ENCODE peak calls at places on chromosome 16, in seven cellular contexts. Y, A, U, P, H, F and L are unnamed samples.

GRCh38 chr16:29806641-29807425 is 504 bp downstream of the MAZ start:
- DNase-seq in Y (peak), A (no peak), U (peak), P (no peak), H (no peak), F (peak), L (peak)

GRCh38 chr16:46871587-46871986 is 12.6 kb upstream of the GPT2 start:
- DNase-seq in Y (no peak), A (no peak), U (no peak), P (no peak), H (no peak), F (no peak), L (no peak)

GRCh38 chr16:4982056-4982867 is 24.1 kb downstream of the SEC14L5 start:
- DNase-seq in Y (no peak), A (no peak), U (no peak), P (no peak), H (no peak), F (no peak), L (no peak)

GRCh38 chr16:31436221-31437045 is 6.2 kb downstream of the ZNF843 start:
- DNase-seq in Y (no peak), A (no peak), U (no peak), P (no peak), H (no peak), F (no peak), L (no peak)

GRCh38 chr16:83689385-83689831 is 118.4 kb upstream of the HSBP1 start:
- DNase-seq in Y (no peak), A (no peak), U (no peak), P (no peak), H (peak), F (no peak), L (no peak)

GRCh38 chr16:81315271-81316175 is 761 bp downstream of the GAN start:
- DNase-seq in Y (peak), A (no peak), U (peak), P (no peak), H (no peak), F (peak), L (peak)

GRCh38 chr16:85309656-85310587 is 197.7 kb upstream of the CIBAR2 start:
- DNase-seq in Y (peak), A (no peak), U (peak), P (no peak), H (no peak), F (peak), L (no peak)

GRCh38 chr16:70304892-70305448 is 6.0 kb downstream of the DDX19B start:
- DNase-seq in Y (no peak), A (no peak), U (no peak), P (no peak), H (no peak), F (no peak), L (no peak)

DNA sequence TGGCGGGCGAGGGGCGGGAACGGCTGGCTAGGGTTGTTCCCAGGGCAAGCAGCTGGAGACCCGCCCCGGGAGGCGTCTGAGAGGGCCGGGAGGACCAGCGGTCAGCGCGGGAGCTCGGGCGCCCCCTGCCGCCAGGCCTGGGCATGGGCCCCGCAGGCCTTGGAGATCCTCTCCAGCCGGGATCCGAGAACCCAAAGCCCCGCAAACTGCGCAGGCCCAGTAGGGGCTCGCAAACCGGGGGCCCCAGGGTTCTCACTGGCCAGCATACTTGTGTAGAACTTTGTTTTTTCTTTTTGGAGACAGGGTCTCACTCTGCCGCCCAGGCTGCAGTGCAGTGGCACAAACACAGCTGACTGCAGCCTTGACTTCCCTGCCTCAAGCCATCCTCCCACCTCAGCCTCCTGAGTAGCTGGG is 20.8 kb upstream of the ZNF423 start:
- DNase-seq in Y (peak), A (peak), U (peak), P (no peak), H (no peak), F (no peak), L (peak)
- TF ChIP-seq JUND in Y (no peak), A (no peak), U (no peak), P (no peak), H (no peak), F (no peak), L (no peak)

GRCh38 chr16:89431158-89431584 is 59.2 kb downstream of the ANKRD11 start:
- DNase-seq in Y (no peak), A (no peak), U (no peak), P (no peak), H (no peak), F (no peak), L (peak)
- TF ChIP-seq JUND in Y (no peak), A (no peak), U (no peak), P (no peak), H (no peak), F (no peak), L (no peak)

GRCh38 chr16:71467810-71468209 is 5.8 kb upstream of the ZNF23 start:
- DNase-seq in Y (peak), A (no peak), U (no peak), P (no peak), H (no peak), F (peak), L (peak)
- TF ChIP-seq JUND in Y (no peak), A (no peak), U (no peak), P (no peak), H (no peak), F (no peak), L (no peak)

DNA sequence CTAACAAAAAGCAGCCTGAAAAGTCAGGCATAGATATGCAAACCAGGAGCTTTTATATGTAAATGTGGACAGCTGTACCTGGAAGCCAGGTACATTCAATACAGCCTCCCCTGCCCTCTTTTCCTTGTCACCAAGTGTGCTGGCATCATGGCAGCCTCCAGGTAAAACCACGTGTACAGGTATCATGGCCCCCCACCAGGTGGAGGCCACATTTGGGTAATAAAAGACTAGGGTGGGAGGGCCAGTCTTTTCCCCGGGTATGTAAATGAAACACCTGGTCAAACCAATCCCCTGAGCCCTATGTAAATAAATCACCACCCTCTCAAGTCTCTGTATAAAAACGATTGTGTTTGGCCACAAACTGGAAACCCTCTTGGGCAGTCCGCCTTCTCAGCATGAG is 226.4 kb upstream of the GOT2 start:
- DNase-seq in Y (no peak), A (no peak), U (no peak), P (no peak), H (no peak), F (no peak), L (no peak)
- TF ChIP-seq JUND in Y (no peak), A (no peak), U (no peak), P (no peak), H (no peak), F (no peak), L (no peak)

GRCh38 chr16:3465911-3466584 is 22.6 kb downstream of the NAA60 start:
- DNase-seq in Y (no peak), A (no peak), U (no peak), P (no peak), H (no peak), F (no peak), L (no peak)
- TF ChIP-seq JUND in Y (no peak), A (no peak), U (no peak), P (no peak), H (no peak), F (no peak), L (no peak)